ENCODE peak calls at places on chromosomes 13 and 19, in seven cellular contexts. O is neuronal stem cell, D is IMR-90, Y is mesendoderm, R is trophoblast cell, S is H1, B is mesenchymal stem cell. T is an unnamed sample.

GRCh38 chr13:95115525-95115924 is 185.7 kb downstream of the ABCC4 start:
- DNase-seq in O (no peak), Y (no peak), B (no peak), S (no peak), R (no peak), D (no peak), T (no peak)

GRCh38 chr19:1261863-1262686 is 7.1 kb upstream of the CIRBP start:
- DNase-seq in R (peak; percentile 42), Y (no peak), O (no peak), D (peak; percentile 43), S (no peak), B (peak; percentile 54), T (no peak)

GRCh38 chr19:55319786-55320185 is 5.4 kb downstream of the TMEM150B start:
- DNase-seq in B (peak; percentile 50), R (peak; percentile 45), S (peak; percentile 61), D (peak; percentile 28), Y (peak; percentile 90), O (peak; percentile 72), T (peak; percentile 92)

GRCh38 chr13:79973533-79973963 is 367.4 kb downstream of the SPRY2 start:
- DNase-seq in B (no peak), D (no peak), O (no peak), Y (peak; percentile 47), S (no peak), R (no peak), T (no peak)

GRCh38 chr19:1104452-1105216 is 840 bp downstream of the GPX4 start:
- DNase-seq in S (no peak), D (peak; percentile 69), Y (peak; percentile 77), B (peak; percentile 84), O (peak; percentile 84), R (peak; percentile 79), T (peak; percentile 77)

GRCh38 chr13:26660185-26660584 is 100.4 kb downstream of the GPR12 start:
- DNase-seq in R (no peak), D (no peak), O (no peak), S (no peak), Y (no peak), B (no peak), T (no peak)

GRCh38 chr19:30118760-30119159 is 176.7 kb downstream of the URI1 start:
- DNase-seq in O (no peak), R (no peak), S (no peak), B (no peak), Y (no peak), D (no peak), T (no peak)

GRCh38 chr13:44331912-44332840 is 41.4 kb upstream of the SERP2 start:
- DNase-seq in D (peak; percentile 84), Y (no peak), R (no peak), S (no peak), O (no peak), B (peak; percentile 85), T (no peak)

GRCh38 chr13:24217601-24218281 is 57.2 kb downstream of the SPATA13 start:
- DNase-seq in B (peak; percentile 18), R (no peak), S (no peak), O (no peak), D (no peak), Y (peak; percentile 46), T (peak; percentile 53)

GRCh38 chr19:44204772-44205171 is 7.6 kb upstream of the ZNF227 start:
- DNase-seq in B (no peak), O (no peak), S (no peak), Y (no peak), R (no peak), D (no peak), T (no peak)

GRCh38 chr13:107907065-107907464 is 308.3 kb downstream of the LIG4 start:
- DNase-seq in O (no peak), D (peak; percentile 42), B (peak; percentile 12), S (no peak), R (no peak), Y (no peak), T (no peak)

GRCh38 chr19:5070922-5071321 is 102.0 kb downstream of the KDM4B start:
- DNase-seq in B (no peak), S (no peak), R (no peak), D (no peak), Y (no peak), O (no peak), T (no peak)

GRCh38 chr19:5070390-5070789 is 101.5 kb downstream of the KDM4B start:
- DNase-seq in Y (no peak), O (no peak), D (no peak), B (no peak), S (no peak), R (no peak), T (no peak)

GRCh38 chr19:5067666-5068065 is 98.8 kb downstream of the KDM4B start:
- DNase-seq in R (no peak), B (no peak), O (no peak), Y (no peak), S (no peak), D (no peak), T (no peak)

GRCh38 chr19:5066768-5067167 is 97.9 kb downstream of the KDM4B start:
- DNase-seq in O (no peak), B (no peak), R (no peak), Y (no peak), D (no peak), S (no peak), T (no peak)

DNA sequence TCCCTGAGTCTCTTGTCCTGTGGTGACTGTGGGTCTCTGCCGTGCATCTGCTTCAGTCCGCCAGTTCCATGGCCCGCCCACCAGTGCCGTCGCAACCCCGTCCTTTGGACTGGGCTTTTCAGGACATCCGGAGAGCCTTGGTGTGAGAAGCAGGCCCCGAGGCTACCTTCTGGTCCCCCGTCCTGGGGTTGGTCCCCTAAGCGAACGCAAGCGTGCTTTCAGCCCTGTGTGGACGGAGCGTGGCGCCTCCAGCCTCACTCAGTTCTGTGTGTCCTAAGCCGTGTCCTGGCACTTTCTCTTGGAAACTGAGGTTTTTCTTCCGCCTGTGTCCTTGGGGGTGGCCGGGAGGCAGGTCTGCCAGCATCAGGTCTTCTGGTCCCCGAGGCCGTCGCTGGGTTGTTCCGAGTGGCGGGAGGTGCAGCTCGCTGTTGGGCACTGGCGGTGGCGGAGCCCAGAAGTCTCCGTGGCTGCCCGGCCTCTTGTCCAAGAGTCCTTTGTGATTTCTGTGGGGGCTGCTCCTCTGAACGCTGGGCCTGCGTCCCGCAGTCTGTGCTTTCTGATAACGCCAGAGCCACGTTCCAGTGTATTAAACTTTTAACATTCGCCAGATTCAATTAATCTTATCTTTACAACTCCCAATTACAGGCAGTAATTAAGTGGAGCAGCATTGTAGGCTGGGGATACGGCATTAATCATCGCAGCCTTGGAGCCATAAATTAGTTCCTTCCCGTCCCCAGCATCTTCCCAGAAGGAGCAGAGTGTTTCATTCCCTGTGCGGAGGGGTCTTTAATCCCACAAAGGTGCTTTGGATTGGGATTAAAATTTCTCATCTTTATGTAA is 99.6 kb downstream of the KDM4B start:
- DNase-seq in D (no peak), Y (no peak), B (no peak), R (no peak), O (no peak), S (no peak), T (no peak)
- H2AK5ac ChIP-seq in D (no peak overlapping the region), Y (no peak overlapping the region), B (no peak overlapping the region), R (no peak overlapping the region), O (no peak overlapping the region), S (no peak overlapping the region), T (no peak overlapping the region)

DNA sequence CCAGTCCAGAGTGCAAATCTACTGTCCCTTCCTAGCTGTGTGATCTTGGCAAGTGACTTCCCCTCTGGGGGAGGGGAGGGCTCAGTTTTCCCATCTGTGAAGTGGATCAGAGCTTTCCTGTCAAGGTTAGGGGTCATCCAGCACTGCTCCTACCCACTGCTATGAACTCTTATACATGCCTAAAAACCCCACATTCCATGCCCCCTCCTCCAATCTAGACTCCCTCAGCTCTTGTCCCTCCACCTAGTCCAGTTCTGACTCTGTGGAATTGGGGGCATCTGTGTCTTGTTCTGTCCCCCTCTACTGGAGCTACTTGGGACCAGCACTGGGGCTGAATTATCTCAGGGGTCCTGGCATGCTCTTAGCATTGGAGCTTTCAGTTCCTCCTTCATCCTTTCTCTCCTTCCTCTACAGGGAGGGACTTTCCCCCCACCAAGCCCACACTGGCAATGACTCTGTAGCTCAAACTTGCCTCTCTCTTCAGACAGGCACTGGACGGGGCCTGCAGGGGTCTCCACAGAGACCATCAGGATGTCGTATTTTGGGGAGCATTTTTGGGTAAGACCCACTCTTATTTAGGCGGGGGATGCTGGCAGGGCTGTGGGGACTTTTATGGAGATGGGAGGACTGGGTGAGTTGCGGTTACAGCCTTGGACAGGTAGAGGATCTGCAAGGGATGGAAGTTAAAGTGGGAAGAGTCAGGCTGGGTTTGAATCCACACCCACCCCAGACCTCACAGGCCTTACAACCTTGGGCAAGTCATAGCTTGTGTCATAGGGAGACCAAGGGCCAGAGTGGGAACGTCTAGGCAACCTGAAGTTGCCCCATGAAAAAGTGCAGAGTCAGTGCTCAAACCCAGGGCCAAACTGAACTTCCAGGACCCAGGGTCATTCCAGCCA is 3.6 kb downstream of the FCHO1 start:
- DNase-seq in B (no peak), D (no peak), R (no peak), Y (no peak), O (no peak), S (no peak), T (no peak)
- H3K9ac ChIP-seq in B (no peak overlapping the region), D (no peak overlapping the region), R (no peak overlapping the region), Y (no peak overlapping the region), O (no peak overlapping the region), S (no peak overlapping the region), T (no peak overlapping the region)

GRCh38 chr19:50690439-50690838 is 29.2 kb downstream of the SHANK1 start:
- DNase-seq in Y (no peak), O (no peak), D (no peak), S (no peak), B (no peak), R (no peak), T (no peak)
- H3K23ac ChIP-seq in Y (no peak overlapping the region), O (no peak overlapping the region), D (no peak overlapping the region), S (no peak overlapping the region), B (no peak overlapping the region), R (no peak overlapping the region), T (no peak overlapping the region)

DNA sequence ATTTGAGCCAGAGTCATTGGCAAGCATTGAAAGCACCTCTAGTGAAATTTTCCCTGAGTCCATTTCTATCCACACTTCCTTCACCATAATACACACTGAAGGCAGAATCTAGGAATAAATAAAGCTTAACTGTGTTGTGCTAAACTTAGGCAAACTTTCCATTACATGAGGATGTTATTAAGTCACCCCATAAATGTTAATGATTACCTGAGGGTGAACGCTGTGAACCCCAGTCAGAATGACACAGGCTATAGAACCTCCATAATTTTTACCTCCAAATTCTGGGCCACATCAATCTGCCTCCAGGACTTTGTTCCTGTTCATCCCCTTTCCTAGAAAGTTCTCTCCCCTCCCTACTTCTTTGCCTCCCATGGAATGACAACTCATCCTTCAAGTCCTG is 71.1 kb downstream of the RAP2A start:
- DNase-seq in D (no peak), B (no peak), Y (no peak), R (no peak), O (no peak), S (no peak), T (no peak)
- H2AK5ac ChIP-seq in D (no peak overlapping the region), B (no peak overlapping the region), Y (no peak overlapping the region), R (no peak overlapping the region), O (no peak overlapping the region), S (no peak overlapping the region), T (no peak overlapping the region)

DNA sequence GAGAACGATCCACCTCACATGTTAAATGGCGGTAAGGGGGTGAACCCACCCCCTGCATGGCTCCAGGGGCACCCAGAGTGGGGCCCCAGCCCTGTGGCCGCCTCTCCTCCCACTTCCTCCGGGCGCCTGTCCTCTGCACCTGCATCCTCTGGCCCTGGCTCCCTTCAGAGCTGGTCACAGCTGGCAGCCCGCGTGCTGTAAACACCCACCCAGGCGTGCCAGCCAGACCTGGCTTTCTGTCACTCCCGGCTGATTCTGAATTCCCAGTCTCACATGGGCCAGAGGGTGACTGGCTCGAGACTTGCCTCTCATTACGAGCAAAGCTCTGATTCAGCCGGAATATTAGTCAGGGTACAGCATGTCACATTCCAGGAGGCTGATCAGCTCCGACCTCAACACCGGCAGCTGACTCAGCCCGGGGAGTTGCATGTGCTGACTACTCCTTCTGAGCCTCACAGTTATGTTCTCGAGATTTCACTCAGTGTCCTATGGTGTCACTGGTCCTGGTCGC is 75.1 kb downstream of the GNG7 start:
- DNase-seq in B (peak; percentile 97), Y (peak; percentile 37), S (no peak), D (peak; percentile 99), R (peak; percentile 98), O (no peak), T (no peak)
- H3K9ac ChIP-seq in B (peak overlapping the region; percentile 62), Y (no peak overlapping the region), S (no peak overlapping the region), D (no peak overlapping the region), R (no peak overlapping the region), O (no peak overlapping the region), T (no peak overlapping the region)

T was measured in H9.